ENCODE peak calls at places on chromosomes 2 and 18, in ten cellular contexts. H, I, S, C, W, Z, Q, N, U and P are unnamed samples.

GRCh38 chr2:83573060-83573459 is 886.0 kb downstream of the SUCLG1 start:
- DNase-seq in H (no peak), I (no peak), S (no peak), C (no peak), W (no peak), Z (no peak), Q (no peak), N (no peak), U (no peak), P (no peak)

GRCh38 chr2:111072220-111072871 is 48.4 kb upstream of the BCL2L11 start:
- DNase-seq in H (no peak), I (no peak), S (no peak), C (no peak), W (no peak), Z (no peak), Q (no peak), N (peak; percentile 90), U (no peak), P (no peak)

GRCh38 chr2:173355866-173356508 is 1.3 kb downstream of the CDCA7 start:
- DNase-seq in H (no peak), I (no peak), S (peak; percentile 13), C (no peak), W (no peak), Z (no peak), Q (peak; percentile 42), N (no peak), U (no peak), P (no peak)

GRCh38 chr2:223055140-223055539 is 3.1 kb downstream of the KCNE4 start:
- DNase-seq in H (no peak), I (no peak), S (no peak), C (peak; percentile 33), W (no peak), Z (no peak), Q (no peak), N (peak; percentile 84), U (no peak), P (no peak)

GRCh38 chr2:221674446-221674845 is 102.3 kb upstream of the EPHA4 start:
- DNase-seq in H (no peak), I (no peak), S (no peak), C (no peak), W (no peak), Z (no peak), Q (no peak), N (peak; percentile 1), U (no peak), P (no peak)

GRCh38 chr2:46780801-46781445 is 134.7 kb downstream of the MCFD2 start:
- DNase-seq in H (no peak), I (no peak), S (no peak), C (peak; percentile 34), W (no peak), Z (no peak), Q (no peak), N (peak; percentile 36), U (no peak), P (peak; percentile 83)

GRCh38 chr2:209834767-209835166 is 63.1 kb downstream of the UNC80 start:
- DNase-seq in H (no peak), I (no peak), S (no peak), C (no peak), W (no peak), Z (no peak), Q (no peak), N (no peak), U (no peak), P (no peak)

GRCh38 chr2:240966906-240967680 is 31.3 kb upstream of the SNED1 start:
- DNase-seq in H (no peak), I (no peak), S (peak; percentile 12), C (no peak), W (no peak), Z (peak; percentile 78), Q (no peak), N (no peak), U (no peak), P (peak; percentile 83)

GRCh38 chr2:101538076-101538475 is 63.2 kb upstream of the RFX8 start:
- DNase-seq in H (no peak), I (no peak), S (no peak), C (no peak), W (no peak), Z (no peak), Q (no peak), N (no peak), U (no peak), P (no peak)

GRCh38 chr2:152513681-152514080 is 178.7 kb downstream of the FMNL2 start:
- DNase-seq in H (no peak), I (no peak), S (peak; percentile 56), C (no peak), W (no peak), Z (no peak), Q (no peak), N (peak; percentile 81), U (no peak), P (no peak)

GRCh38 chr18:49664086-49664890 is 102.4 kb downstream of the LIPG start:
- DNase-seq in H (no peak), I (no peak), S (peak; percentile 35), C (no peak), W (no peak), Z (no peak), Q (peak; percentile 60), N (no peak), U (no peak), P (peak; percentile 71)

GRCh38 chr2:180184506-180184905 is 177.4 kb upstream of the CWC22 start:
- DNase-seq in H (no peak), I (no peak), S (no peak), C (no peak), W (no peak), Z (no peak), Q (no peak), N (peak; percentile 50), U (no peak), P (no peak)